ENCODE peak calls at places on chromosome 10, in seven cellular contexts. One of them, this sample, is unnamed.

GRCh38 chr10:91978585-91978984 is 55.0 kb downstream of the BTAF1 start:
- DNase-seq in nephron progenitor cell: no peak
- DNase-seq in activated naive CD4-positive, alpha-beta T cell treated with Interleukin-2 at 50 U/mL for 16 hours: no peak
- DNase-seq in fibroblast of the conjunctiva: no peak
- DNase-seq in HuH-7.5: no peak
- DNase-seq in SW 1271: no peak
- DNase-seq in GM10248: no peak
- DNase-seq in this sample: no peak

GRCh38 chr10:110076559-110077318 is 69.0 kb downstream of the ADD3 start:
- DNase-seq in nephron progenitor cell: no peak
- DNase-seq in activated naive CD4-positive, alpha-beta T cell treated with Interleukin-2 at 50 U/mL for 16 hours: no peak
- DNase-seq in fibroblast of the conjunctiva: peak
- DNase-seq in HuH-7.5: peak
- DNase-seq in SW 1271: peak
- DNase-seq in GM10248: no peak
- DNase-seq in this sample: peak

GRCh38 chr10:97759157-97759980 is 12.4 kb downstream of the SFRP5 start:
- DNase-seq in nephron progenitor cell: peak
- DNase-seq in activated naive CD4-positive, alpha-beta T cell treated with Interleukin-2 at 50 U/mL for 16 hours: peak
- DNase-seq in fibroblast of the conjunctiva: peak
- DNase-seq in HuH-7.5: peak
- DNase-seq in SW 1271: peak
- DNase-seq in GM10248: peak
- DNase-seq in this sample: peak

GRCh38 chr10:60942134-60942533 is 1.9 kb downstream of the RHOBTB1 start:
- DNase-seq in nephron progenitor cell: no peak
- DNase-seq in activated naive CD4-positive, alpha-beta T cell treated with Interleukin-2 at 50 U/mL for 16 hours: no peak
- DNase-seq in fibroblast of the conjunctiva: no peak
- DNase-seq in HuH-7.5: no peak
- DNase-seq in SW 1271: no peak
- DNase-seq in GM10248: no peak
- DNase-seq in this sample: no peak

GRCh38 chr10:131937832-131938231 is 37.0 kb downstream of the PPP2R2D start:
- DNase-seq in nephron progenitor cell: no peak
- DNase-seq in activated naive CD4-positive, alpha-beta T cell treated with Interleukin-2 at 50 U/mL for 16 hours: no peak
- DNase-seq in fibroblast of the conjunctiva: no peak
- DNase-seq in HuH-7.5: no peak
- DNase-seq in SW 1271: no peak
- DNase-seq in GM10248: no peak
- DNase-seq in this sample: no peak

GRCh38 chr10:63467833-63468232 is 2.1 kb upstream of the JMJD1C start:
- DNase-seq in nephron progenitor cell: no peak
- DNase-seq in activated naive CD4-positive, alpha-beta T cell treated with Interleukin-2 at 50 U/mL for 16 hours: no peak
- DNase-seq in fibroblast of the conjunctiva: no peak
- DNase-seq in HuH-7.5: no peak
- DNase-seq in SW 1271: no peak
- DNase-seq in GM10248: no peak
- DNase-seq in this sample: no peak

GRCh38 chr10:113746188-113746950 is 5.1 kb upstream of the PLEKHS1 start:
- DNase-seq in nephron progenitor cell: no peak
- DNase-seq in activated naive CD4-positive, alpha-beta T cell treated with Interleukin-2 at 50 U/mL for 16 hours: no peak
- DNase-seq in fibroblast of the conjunctiva: no peak
- DNase-seq in HuH-7.5: peak
- DNase-seq in SW 1271: peak
- DNase-seq in GM10248: no peak
- DNase-seq in this sample: no peak

GRCh38 chr10:16470747-16471146 is 33.9 kb downstream of the PTER start:
- DNase-seq in nephron progenitor cell: no peak
- DNase-seq in activated naive CD4-positive, alpha-beta T cell treated with Interleukin-2 at 50 U/mL for 16 hours: peak
- DNase-seq in fibroblast of the conjunctiva: no peak
- DNase-seq in HuH-7.5: no peak
- DNase-seq in SW 1271: no peak
- DNase-seq in GM10248: no peak
- DNase-seq in this sample: no peak

GRCh38 chr10:94097656-94098055 is 103.9 kb downstream of the PLCE1 start:
- DNase-seq in nephron progenitor cell: no peak
- DNase-seq in activated naive CD4-positive, alpha-beta T cell treated with Interleukin-2 at 50 U/mL for 16 hours: no peak
- DNase-seq in fibroblast of the conjunctiva: no peak
- DNase-seq in HuH-7.5: no peak
- DNase-seq in SW 1271: no peak
- DNase-seq in GM10248: no peak
- DNase-seq in this sample: no peak

GRCh38 chr10:126110434-126110833 is 214.1 kb downstream of the FANK1 start:
- DNase-seq in nephron progenitor cell: no peak
- DNase-seq in activated naive CD4-positive, alpha-beta T cell treated with Interleukin-2 at 50 U/mL for 16 hours: no peak
- DNase-seq in fibroblast of the conjunctiva: peak
- DNase-seq in HuH-7.5: no peak
- DNase-seq in SW 1271: no peak
- DNase-seq in GM10248: no peak
- DNase-seq in this sample: no peak

GRCh38 chr10:72058347-72058898 is 29.9 kb downstream of the SPOCK2 start:
- DNase-seq in nephron progenitor cell: no peak
- DNase-seq in activated naive CD4-positive, alpha-beta T cell treated with Interleukin-2 at 50 U/mL for 16 hours: no peak
- DNase-seq in fibroblast of the conjunctiva: no peak
- DNase-seq in HuH-7.5: no peak
- DNase-seq in SW 1271: no peak
- DNase-seq in GM10248: no peak
- DNase-seq in this sample: no peak

GRCh38 chr10:7819126-7819470 is 793 bp downstream of the TAF3 start:
- DNase-seq in nephron progenitor cell: peak
- DNase-seq in activated naive CD4-positive, alpha-beta T cell treated with Interleukin-2 at 50 U/mL for 16 hours: peak
- DNase-seq in fibroblast of the conjunctiva: peak
- DNase-seq in HuH-7.5: peak
- DNase-seq in SW 1271: peak
- DNase-seq in GM10248: peak
- DNase-seq in this sample: peak

GRCh38 chr10:104333037-104333727 is 5.1 kb downstream of the ITPRIP start:
- DNase-seq in nephron progenitor cell: no peak
- DNase-seq in activated naive CD4-positive, alpha-beta T cell treated with Interleukin-2 at 50 U/mL for 16 hours: peak
- DNase-seq in fibroblast of the conjunctiva: no peak
- DNase-seq in HuH-7.5: no peak
- DNase-seq in SW 1271: no peak
- DNase-seq in GM10248: no peak
- DNase-seq in this sample: no peak

GRCh38 chr10:43844236-43844635 is 195.6 kb upstream of the ZNF32 start:
- DNase-seq in nephron progenitor cell: no peak
- DNase-seq in activated naive CD4-positive, alpha-beta T cell treated with Interleukin-2 at 50 U/mL for 16 hours: no peak
- DNase-seq in fibroblast of the conjunctiva: no peak
- DNase-seq in HuH-7.5: no peak
- DNase-seq in SW 1271: no peak
- DNase-seq in GM10248: no peak
- DNase-seq in this sample: no peak

GRCh38 chr10:18235477-18235876 is 95.3 kb downstream of the CACNB2 start:
- DNase-seq in nephron progenitor cell: no peak
- DNase-seq in activated naive CD4-positive, alpha-beta T cell treated with Interleukin-2 at 50 U/mL for 16 hours: no peak
- DNase-seq in fibroblast of the conjunctiva: no peak
- DNase-seq in HuH-7.5: no peak
- DNase-seq in SW 1271: no peak
- DNase-seq in GM10248: no peak
- DNase-seq in this sample: no peak

GRCh38 chr10:60397792-60398191 is 8.1 kb upstream of the ANK3 start:
- DNase-seq in nephron progenitor cell: no peak
- DNase-seq in activated naive CD4-positive, alpha-beta T cell treated with Interleukin-2 at 50 U/mL for 16 hours: no peak
- DNase-seq in fibroblast of the conjunctiva: no peak
- DNase-seq in HuH-7.5: no peak
- DNase-seq in SW 1271: no peak
- DNase-seq in GM10248: no peak
- DNase-seq in this sample: no peak

GRCh38 chr10:79102056-79102874 is 33.5 kb downstream of the ZMIZ1 start:
- DNase-seq in nephron progenitor cell: peak
- DNase-seq in activated naive CD4-positive, alpha-beta T cell treated with Interleukin-2 at 50 U/mL for 16 hours: no peak
- DNase-seq in fibroblast of the conjunctiva: no peak
- DNase-seq in HuH-7.5: no peak
- DNase-seq in SW 1271: no peak
- DNase-seq in GM10248: no peak
- DNase-seq in this sample: no peak

GRCh38 chr10:26855186-26855585 is 5.6 kb downstream of the ABI1 start:
- DNase-seq in nephron progenitor cell: no peak
- DNase-seq in activated naive CD4-positive, alpha-beta T cell treated with Interleukin-2 at 50 U/mL for 16 hours: no peak
- DNase-seq in fibroblast of the conjunctiva: no peak
- DNase-seq in HuH-7.5: no peak
- DNase-seq in SW 1271: no peak
- DNase-seq in GM10248: no peak
- DNase-seq in this sample: no peak